ENCODE peak calls at places on chromosomes 5 and 9, in six cellular contexts. S is gastrocnemius medialis, M is body of pancreas, J is right lobe of liver, K is uterus, G is heart left ventricle. E is an unnamed sample.

GRCh38 chr5:68272289-68272688 is 56.7 kb downstream of the PIK3R1 start:
- DNase-seq in M (no peak), K (no peak), G (no peak), S (no peak), J (no peak), E (no peak)

GRCh38 chr5:43336159-43336558 is 22.9 kb upstream of the HMGCS1 start:
- DNase-seq in S (no peak), M (no peak), K (no peak), J (no peak), G (no peak), E (no peak)

GRCh38 chr5:51838459-51839253 is 455.4 kb downstream of the ISL1 start:
- DNase-seq in M (no peak), J (no peak), K (no peak), S (no peak), G (no peak), E (no peak)

GRCh38 chr9:97564291-97565175 is 63.1 kb downstream of the TMOD1 start:
- DNase-seq in M (no peak), G (no peak), J (no peak), K (no peak), S (peak; percentile 40), E (peak; percentile 88)

GRCh38 chr5:136018814-136019777 is 9.7 kb upstream of the TGFBI start:
- DNase-seq in K (peak; percentile 62), G (no peak), M (no peak), S (peak; percentile 61), J (peak; percentile 79), E (peak; percentile 85)

GRCh38 chr5:174159327-174160247 is 114.1 kb downstream of the NSG2 start:
- DNase-seq in M (no peak), J (no peak), S (no peak), G (no peak), K (no peak), E (peak; percentile 63)

GRCh38 chr5:33675958-33676464 is 215.8 kb downstream of the ADAMTS12 start:
- DNase-seq in S (no peak), G (no peak), J (no peak), M (no peak), K (no peak), E (no peak)

GRCh38 chr9:114448706-114449105 is 56.6 kb downstream of the WHRN start:
- DNase-seq in K (no peak), S (no peak), M (no peak), G (no peak), J (no peak), E (no peak)

GRCh38 chr9:126327016-126327749 is 554 bp downstream of the MVB12B start:
- DNase-seq in S (no peak), G (no peak), J (no peak), M (peak; percentile 17), K (peak; percentile 18), E (peak; percentile 86)

GRCh38 chr5:136424835-136425694 is 59.7 kb upstream of the TRPC7 start:
- DNase-seq in J (peak; percentile 77), M (peak; percentile 75), G (peak; percentile 77), S (no peak), K (peak; percentile 31), E (peak; percentile 89)

GRCh38 chr5:57334475-57334874 is 148.1 kb downstream of the ACTBL2 start:
- DNase-seq in M (no peak), K (no peak), G (no peak), J (no peak), S (no peak), E (no peak)

GRCh38 chr9:5042661-5043178 is 57.6 kb downstream of the JAK2 start:
- DNase-seq in K (no peak), S (no peak), G (peak; percentile 60), J (no peak), M (no peak), E (no peak)

GRCh38 chr9:112013261-112013660 is 116.6 kb downstream of the UGCG start:
- DNase-seq in J (no peak), K (no peak), M (no peak), G (no peak), S (no peak), E (no peak)

GRCh38 chr5:133675376-133676154 is 63.2 kb upstream of the FSTL4 start:
- DNase-seq in G (no peak), J (no peak), S (no peak), M (no peak), K (no peak), E (peak; percentile 69)

DNA sequence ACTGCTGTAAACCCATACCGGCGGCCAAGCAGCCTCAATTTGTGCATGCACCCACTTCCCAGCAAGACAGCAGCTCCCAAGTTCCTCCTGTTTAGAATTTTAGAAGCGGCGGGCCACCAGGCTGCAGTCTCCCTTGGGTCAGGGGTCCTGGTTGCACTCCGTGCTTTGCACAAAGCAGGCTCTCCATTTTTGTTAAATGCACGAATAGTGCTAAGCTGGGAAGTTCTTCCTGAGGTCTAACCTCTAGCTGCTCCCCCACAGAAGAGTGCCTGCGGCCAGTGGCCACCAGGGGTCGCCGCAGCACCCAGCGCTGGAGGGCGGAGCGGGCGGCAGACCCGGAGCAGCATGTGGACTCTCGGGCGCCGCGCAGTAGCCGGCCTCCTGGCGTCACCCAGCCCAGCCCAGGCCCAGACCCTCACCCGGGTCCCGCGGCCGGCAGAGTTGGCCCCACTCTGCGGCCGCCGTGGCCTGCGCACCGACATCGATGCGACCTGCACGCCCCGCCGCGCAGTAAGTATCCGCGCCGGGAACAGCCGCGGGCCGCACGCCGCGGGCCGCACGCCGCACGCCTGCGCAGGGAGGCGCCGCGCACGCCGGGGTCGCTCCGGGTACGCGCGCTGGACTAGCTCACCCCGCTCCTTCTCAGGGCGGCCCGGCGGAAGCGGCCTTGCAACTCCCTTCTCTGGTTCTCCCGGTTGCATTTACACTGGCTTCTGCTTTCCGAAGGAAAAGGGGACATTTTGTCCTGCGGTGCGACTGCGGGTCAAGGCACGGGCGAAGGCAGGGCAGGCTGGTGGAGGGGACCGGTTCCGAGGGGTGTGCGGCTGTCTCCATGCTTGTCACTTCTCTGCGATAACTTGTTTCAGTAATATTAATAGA is at the start of gene FXN:
- DNase-seq in K (peak; percentile 82), J (peak; percentile 90), G (peak; percentile 93), M (peak; percentile 84), S (peak; percentile 45), E (peak; percentile 65)
- TF ChIP-seq POLR2A in K (peak; percentile 50), J (peak; percentile 77), G (no peak), M (peak; percentile 58), S (peak; percentile 46), E (no peak)

GRCh38 chr9:133955821-133956411 is 36.2 kb downstream of the VAV2 start:
- DNase-seq in S (no peak), G (peak; percentile 63), M (no peak), K (no peak), J (peak; percentile 55), E (no peak)
- TF ChIP-seq POLR2A in S (no peak), G (no peak), M (no peak), K (no peak), J (no peak), E (no peak)

GRCh38 chr9:28651050-28651722 is 1077.9 kb upstream of the C9orf72 start:
- DNase-seq in K (no peak), J (no peak), G (no peak), M (no peak), S (no peak), E (no peak)
- TF ChIP-seq POLR2A in K (no peak), J (no peak), G (no peak), M (no peak), S (no peak), E (no peak)

GRCh38 chr5:132465095-132465707 is 25.4 kb downstream of the IRF1 start:
- DNase-seq in K (peak; percentile 10), M (no peak), G (no peak), S (no peak), J (no peak), E (no peak)

GRCh38 chr5:132464155-132464939 is 26.2 kb downstream of the IRF1 start:
- DNase-seq in K (peak; percentile 13), S (no peak), J (peak; percentile 66), G (no peak), M (no peak), E (no peak)

GRCh38 chr5:132467292-132467984 is 23.1 kb downstream of the IRF1 start:
- DNase-seq in J (no peak), G (no peak), K (peak; percentile 9), S (no peak), M (no peak), E (no peak)

GRCh38 chr5:132468665-132469379 is 21.8 kb downstream of the IRF1 start:
- DNase-seq in M (no peak), J (no peak), S (no peak), G (no peak), K (peak; percentile 6), E (no peak)

DNA sequence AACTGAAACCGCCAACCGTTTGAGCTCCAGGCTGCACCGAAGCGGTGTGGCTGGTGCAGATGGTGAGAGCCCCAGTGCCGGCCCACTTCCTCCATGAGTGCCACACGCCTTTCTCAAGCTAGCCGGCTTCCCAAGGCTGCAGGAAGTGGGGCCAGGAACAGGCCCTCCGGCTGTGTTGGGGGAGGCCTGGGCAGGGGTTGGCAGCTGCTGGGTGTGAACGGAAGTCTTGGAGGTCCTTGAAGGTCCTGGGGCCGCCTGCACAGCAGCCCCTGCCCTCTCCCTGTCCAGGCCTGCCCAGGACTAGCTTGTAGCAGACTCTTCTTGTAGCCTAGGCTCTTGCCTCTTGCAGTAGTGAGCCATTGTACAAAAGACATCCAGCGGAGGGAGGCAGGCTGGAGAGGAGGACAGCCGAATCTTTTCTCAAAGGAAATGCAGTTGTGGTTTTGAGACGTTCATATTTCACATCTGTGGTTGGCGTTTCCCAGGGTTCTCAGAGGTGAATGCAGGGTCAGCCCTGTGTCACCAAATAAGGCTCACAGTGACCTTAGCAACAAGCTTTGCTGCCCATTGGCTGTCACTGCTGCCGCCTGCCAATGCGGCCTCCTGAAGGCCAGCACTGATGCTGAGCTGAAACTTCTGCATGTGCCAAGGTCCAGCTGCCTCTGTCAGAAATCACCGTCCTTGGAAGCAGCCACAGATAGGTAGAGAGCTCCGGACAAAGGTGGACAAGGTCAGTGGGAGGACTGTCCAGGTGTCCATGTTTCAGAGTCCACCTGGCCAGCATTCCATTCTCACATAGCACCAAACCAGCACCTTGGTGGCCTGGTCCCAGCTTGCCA is 23.9 kb downstream of the IRF1 start:
- DNase-seq in K (no peak), M (no peak), J (peak; percentile 95), S (no peak), G (peak; percentile 85), E (no peak)
- TF ChIP-seq POLR2A in K (no peak), M (no peak), J (no peak), S (no peak), G (no peak), E (no peak)

GRCh38 chr5:115262405-115263247 is at the start of gene PGGT1B:
- DNase-seq in J (peak; percentile 88), K (peak; percentile 69), M (peak; percentile 72), G (peak; percentile 88), S (peak; percentile 49), E (peak; percentile 66)
- TF ChIP-seq POLR2A in J (peak; percentile 53), K (peak; percentile 31), M (peak; percentile 61), G (no peak), S (peak; percentile 20), E (no peak)

DNA sequence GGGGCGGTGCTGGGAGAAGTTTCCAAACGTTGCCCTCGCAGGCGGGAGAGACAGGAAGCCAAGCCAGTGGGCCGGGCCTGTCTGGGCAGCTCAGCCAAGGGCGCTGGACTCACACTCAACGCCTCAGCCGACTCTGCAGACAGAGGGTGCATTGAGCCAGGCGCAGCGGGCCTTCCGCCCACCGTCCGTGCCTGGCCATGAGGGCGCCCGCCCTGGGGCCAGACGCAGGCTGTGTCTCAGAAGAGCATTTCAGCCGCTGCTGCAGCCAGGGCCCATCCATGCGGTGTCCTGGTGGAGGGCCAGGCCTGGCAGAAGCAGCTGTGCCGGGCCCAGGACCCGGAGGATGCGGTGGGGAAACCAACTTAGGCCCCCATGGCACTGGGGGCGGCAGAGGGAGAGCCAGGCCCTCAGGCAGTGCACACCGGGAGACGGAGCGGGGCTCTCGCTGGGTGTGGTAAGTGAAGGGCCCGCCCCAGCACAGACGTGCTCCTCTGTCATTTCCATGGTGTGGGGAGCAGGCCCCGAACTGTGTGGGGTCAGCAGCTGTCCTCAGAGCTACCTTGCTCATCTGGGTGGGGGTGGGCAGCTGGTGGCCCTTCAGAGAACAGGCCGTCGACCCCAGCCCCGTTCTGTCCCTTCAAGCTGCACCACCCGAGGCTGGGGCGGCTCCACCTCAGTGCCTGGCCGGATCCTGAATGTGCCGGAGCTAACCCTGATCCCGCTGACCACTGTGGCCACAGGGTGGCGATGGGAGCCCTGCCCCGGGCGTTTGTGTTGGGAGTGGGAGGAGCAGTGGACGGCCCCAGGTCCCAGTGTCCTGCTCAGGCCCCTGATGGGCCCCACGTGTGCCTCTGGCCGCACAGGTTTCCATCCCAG is 18.0 kb downstream of the DNLZ start:
- DNase-seq in S (no peak), G (no peak), J (peak; percentile 76), K (peak; percentile 71), M (no peak), E (peak; percentile 92)
- TF ChIP-seq POLR2A in S (no peak), G (no peak), J (no peak), K (no peak), M (no peak), E (no peak)

E was measured in lower leg skin.